ENCODE peak calls at places on chromosomes 7 and 10, in ten cellular contexts. One of them, this sample, is unnamed.

GRCh38 chr7:117158941-117159705 is 163.7 kb downstream of the WNT2 start:
- DNase-seq in right cardiac atrium: no peak
- DNase-seq in NCI-H460: no peak
- DNase-seq in activated T-helper 1 cell treated with Interleukin-2 at 50 U/mL for 16 hours: no peak
- DNase-seq in PC-9: no peak
- DNase-seq in astrocyte of the hippocampus: peak
- DNase-seq in NCI-H2029: no peak
- DNase-seq in HS-5: no peak
- DNase-seq in activated CD4-positive, alpha-beta T cell treated with anti-CD3 and anti-CD28 coated beads for 48 hours: no peak
- DNase-seq in ovary: no peak
- DNase-seq in this sample: no peak

GRCh38 chr10:101066890-101067355 is 5.1 kb downstream of the KAZALD1 start:
- DNase-seq in right cardiac atrium: peak
- DNase-seq in NCI-H460: no peak
- DNase-seq in activated T-helper 1 cell treated with Interleukin-2 at 50 U/mL for 16 hours: no peak
- DNase-seq in PC-9: no peak
- DNase-seq in astrocyte of the hippocampus: no peak
- DNase-seq in NCI-H2029: no peak
- DNase-seq in HS-5: no peak
- DNase-seq in activated CD4-positive, alpha-beta T cell treated with anti-CD3 and anti-CD28 coated beads for 48 hours: no peak
- DNase-seq in ovary: peak
- DNase-seq in this sample: no peak

GRCh38 chr7:45225560-45226335 is 68.2 kb downstream of the RAMP3 start:
- DNase-seq in right cardiac atrium: no peak
- DNase-seq in NCI-H460: no peak
- DNase-seq in activated T-helper 1 cell treated with Interleukin-2 at 50 U/mL for 16 hours: no peak
- DNase-seq in PC-9: no peak
- DNase-seq in astrocyte of the hippocampus: no peak
- DNase-seq in NCI-H2029: no peak
- DNase-seq in HS-5: no peak
- DNase-seq in activated CD4-positive, alpha-beta T cell treated with anti-CD3 and anti-CD28 coated beads for 48 hours: no peak
- DNase-seq in ovary: no peak
- DNase-seq in this sample: no peak

GRCh38 chr7:130363156-130363847 is 17.0 kb upstream of the CPA1 start:
- DNase-seq in right cardiac atrium: no peak
- DNase-seq in NCI-H460: peak
- DNase-seq in activated T-helper 1 cell treated with Interleukin-2 at 50 U/mL for 16 hours: no peak
- DNase-seq in PC-9: peak
- DNase-seq in astrocyte of the hippocampus: peak
- DNase-seq in NCI-H2029: no peak
- DNase-seq in HS-5: peak
- DNase-seq in activated CD4-positive, alpha-beta T cell treated with anti-CD3 and anti-CD28 coated beads for 48 hours: peak
- DNase-seq in ovary: no peak
- DNase-seq in this sample: no peak

GRCh38 chr7:48964074-48964473 is 39.7 kb downstream of the CDC14C start:
- DNase-seq in right cardiac atrium: no peak
- DNase-seq in NCI-H460: no peak
- DNase-seq in activated T-helper 1 cell treated with Interleukin-2 at 50 U/mL for 16 hours: no peak
- DNase-seq in PC-9: no peak
- DNase-seq in astrocyte of the hippocampus: peak
- DNase-seq in NCI-H2029: no peak
- DNase-seq in HS-5: no peak
- DNase-seq in activated CD4-positive, alpha-beta T cell treated with anti-CD3 and anti-CD28 coated beads for 48 hours: no peak
- DNase-seq in ovary: no peak
- DNase-seq in this sample: no peak

GRCh38 chr10:42754155-42755027 is 28.2 kb upstream of the BMS1 start:
- DNase-seq in right cardiac atrium: peak
- DNase-seq in NCI-H460: no peak
- DNase-seq in activated T-helper 1 cell treated with Interleukin-2 at 50 U/mL for 16 hours: no peak
- DNase-seq in PC-9: no peak
- DNase-seq in astrocyte of the hippocampus: peak
- DNase-seq in NCI-H2029: no peak
- DNase-seq in HS-5: no peak
- DNase-seq in activated CD4-positive, alpha-beta T cell treated with anti-CD3 and anti-CD28 coated beads for 48 hours: peak
- DNase-seq in ovary: peak
- DNase-seq in this sample: no peak

GRCh38 chr10:101415884-101416283 is 61.9 kb downstream of the BTRC start:
- DNase-seq in right cardiac atrium: no peak
- DNase-seq in NCI-H460: no peak
- DNase-seq in activated T-helper 1 cell treated with Interleukin-2 at 50 U/mL for 16 hours: no peak
- DNase-seq in PC-9: no peak
- DNase-seq in astrocyte of the hippocampus: no peak
- DNase-seq in NCI-H2029: no peak
- DNase-seq in HS-5: no peak
- DNase-seq in activated CD4-positive, alpha-beta T cell treated with anti-CD3 and anti-CD28 coated beads for 48 hours: no peak
- DNase-seq in ovary: no peak
- DNase-seq in this sample: no peak

GRCh38 chr10:34768261-34768971 is 46.7 kb downstream of the PARD3 start:
- DNase-seq in right cardiac atrium: peak
- DNase-seq in NCI-H460: no peak
- DNase-seq in activated T-helper 1 cell treated with Interleukin-2 at 50 U/mL for 16 hours: no peak
- DNase-seq in PC-9: no peak
- DNase-seq in astrocyte of the hippocampus: peak
- DNase-seq in NCI-H2029: no peak
- DNase-seq in HS-5: no peak
- DNase-seq in activated CD4-positive, alpha-beta T cell treated with anti-CD3 and anti-CD28 coated beads for 48 hours: no peak
- DNase-seq in ovary: no peak
- DNase-seq in this sample: no peak

GRCh38 chr7:31825576-31825975 is 138.6 kb downstream of the PPP1R17 start:
- DNase-seq in right cardiac atrium: no peak
- DNase-seq in NCI-H460: no peak
- DNase-seq in activated T-helper 1 cell treated with Interleukin-2 at 50 U/mL for 16 hours: no peak
- DNase-seq in PC-9: no peak
- DNase-seq in astrocyte of the hippocampus: no peak
- DNase-seq in NCI-H2029: no peak
- DNase-seq in HS-5: no peak
- DNase-seq in activated CD4-positive, alpha-beta T cell treated with anti-CD3 and anti-CD28 coated beads for 48 hours: no peak
- DNase-seq in ovary: no peak
- DNase-seq in this sample: no peak

GRCh38 chr7:151808296-151809155 is 68.4 kb downstream of the PRKAG2 start:
- DNase-seq in right cardiac atrium: no peak
- DNase-seq in NCI-H460: peak
- DNase-seq in activated T-helper 1 cell treated with Interleukin-2 at 50 U/mL for 16 hours: no peak
- DNase-seq in PC-9: peak
- DNase-seq in astrocyte of the hippocampus: peak
- DNase-seq in NCI-H2029: no peak
- DNase-seq in HS-5: peak
- DNase-seq in activated CD4-positive, alpha-beta T cell treated with anti-CD3 and anti-CD28 coated beads for 48 hours: no peak
- DNase-seq in ovary: no peak
- DNase-seq in this sample: peak

GRCh38 chr7:38950309-38950708 is 27.4 kb upstream of the POU6F2 start:
- DNase-seq in right cardiac atrium: no peak
- DNase-seq in NCI-H460: peak
- DNase-seq in activated T-helper 1 cell treated with Interleukin-2 at 50 U/mL for 16 hours: no peak
- DNase-seq in PC-9: no peak
- DNase-seq in astrocyte of the hippocampus: no peak
- DNase-seq in NCI-H2029: no peak
- DNase-seq in HS-5: no peak
- DNase-seq in activated CD4-positive, alpha-beta T cell treated with anti-CD3 and anti-CD28 coated beads for 48 hours: no peak
- DNase-seq in ovary: no peak
- DNase-seq in this sample: no peak

GRCh38 chr10:14453593-14453992 is 122.9 kb upstream of the FRMD4A start:
- DNase-seq in right cardiac atrium: no peak
- DNase-seq in NCI-H460: no peak
- DNase-seq in activated T-helper 1 cell treated with Interleukin-2 at 50 U/mL for 16 hours: no peak
- DNase-seq in PC-9: no peak
- DNase-seq in astrocyte of the hippocampus: no peak
- DNase-seq in NCI-H2029: no peak
- DNase-seq in HS-5: no peak
- DNase-seq in activated CD4-positive, alpha-beta T cell treated with anti-CD3 and anti-CD28 coated beads for 48 hours: no peak
- DNase-seq in ovary: no peak
- DNase-seq in this sample: no peak

This sample was measured in DMS79.